ENCODE peak calls at places on chromosomes 4 and X, in ten cellular contexts. Z is psoas muscle, R is AG10803, S is upper lobe of right lung, T is hepatocyte, B is choroid plexus epithelial cell, W is cardiac fibroblast, H is stomach, E is fibroblast of the aortic adventitia, F is foreskin fibroblast. V is an unnamed sample.

GRCh38 chr4:179569549-179569948 is 2127.3 kb upstream of the AGA start:
- DNase-seq in B (no peak), T (no peak), E (no peak), F (no peak), H (no peak), Z (no peak), W (no peak), R (no peak), S (no peak), V (no peak)

GRCh38 chr4:33512397-33512796 is 2731.9 kb downstream of the ARAP2 start:
- DNase-seq in Z (no peak), S (no peak), T (no peak), R (no peak), B (no peak), H (no peak), E (no peak), W (no peak), F (no peak), V (no peak)

GRCh38 chr4:89745708-89746107 is 91.3 kb downstream of the SNCA start:
- DNase-seq in E (no peak), Z (no peak), W (no peak), S (no peak), H (no peak), R (no peak), F (no peak), B (no peak), T (no peak), V (no peak)

GRCh38 chrX:74187211-74187610 is 116.8 kb upstream of the ZCCHC13 start:
- DNase-seq in E (peak; percentile 3), W (no peak), T (no peak), F (no peak), S (no peak), H (no peak), B (peak; percentile 16), R (peak; percentile 26), Z (no peak), V (peak; percentile 2)

GRCh38 chr4:54282837-54283236 is 53.7 kb downstream of the PDGFRA start:
- DNase-seq in S (no peak), E (no peak), T (no peak), R (no peak), W (no peak), H (no peak), Z (no peak), F (no peak), B (no peak), V (no peak)

GRCh38 chrX:24241822-24242648 is 71.8 kb downstream of the SUPT20HL2 start:
- DNase-seq in E (peak; percentile 53), S (no peak), W (peak; percentile 54), Z (no peak), F (peak; percentile 27), B (peak; percentile 55), T (peak; percentile 64), R (peak; percentile 18), H (no peak), V (peak; percentile 22)

GRCh38 chrX:132127748-132128147 is at the start of gene FRMD7:
- DNase-seq in T (no peak), W (no peak), S (no peak), B (peak; percentile 31), F (peak; percentile 2), E (no peak), Z (no peak), H (no peak), R (peak; percentile 4), V (peak; percentile 19)

GRCh38 chr4:78529569-78530209 is 21.9 kb upstream of the ANXA3 start:
- DNase-seq in R (peak; percentile 61), F (peak; percentile 72), Z (no peak), H (no peak), S (no peak), W (peak; percentile 80), B (no peak), E (peak; percentile 58), T (no peak), V (no peak)

GRCh38 chrX:140034916-140035315 is 69.6 kb upstream of the CXorf66 start:
- DNase-seq in E (peak; percentile 8), R (no peak), H (no peak), B (peak; percentile 1), T (no peak), Z (no peak), W (no peak), S (no peak), F (no peak), V (no peak)

GRCh38 chrX:68876731-68877130 is 47.9 kb downstream of the EFNB1 start:
- DNase-seq in T (no peak), F (no peak), Z (no peak), R (no peak), S (no peak), H (no peak), E (no peak), B (no peak), W (no peak), V (no peak)

GRCh38 chr4:66736593-66736992 is 808.7 kb downstream of the CENPC start:
- DNase-seq in E (no peak), H (no peak), F (no peak), Z (no peak), W (no peak), T (no peak), S (no peak), B (no peak), R (no peak), V (no peak)

GRCh38 chr4:123978637-123979036 is 582.0 kb downstream of the SPRY1 start:
- DNase-seq in H (no peak), F (no peak), B (no peak), E (no peak), W (no peak), Z (no peak), R (no peak), S (no peak), T (no peak), V (no peak)

GRCh38 chr4:123977623-123978022 is 581.0 kb downstream of the SPRY1 start:
- DNase-seq in E (no peak), B (no peak), R (no peak), F (no peak), T (peak; percentile 41), W (peak; percentile 33), H (no peak), S (no peak), Z (no peak), V (no peak)

GRCh38 chr4:123974419-123975105 is 578.0 kb downstream of the SPRY1 start:
- DNase-seq in S (no peak), F (peak; percentile 60), E (peak; percentile 49), T (no peak), Z (no peak), H (no peak), W (no peak), R (peak; percentile 57), B (no peak), V (peak; percentile 51)

GRCh38 chr4:123976285-123976684 is 579.7 kb downstream of the SPRY1 start:
- DNase-seq in W (peak; percentile 34), T (no peak), B (peak; percentile 46), R (peak; percentile 44), E (no peak), F (no peak), S (no peak), H (no peak), Z (no peak), V (no peak)

GRCh38 chr4:123976875-123977274 is 580.3 kb downstream of the SPRY1 start:
- DNase-seq in H (no peak), W (no peak), F (no peak), B (no peak), S (no peak), R (no peak), T (no peak), E (no peak), Z (no peak), V (no peak)
- TF ChIP-seq CTCF in H (no peak), W (no peak), F (no peak), B (no peak), S (no peak), R (no peak), T (no peak), E (no peak), Z (no peak), V (no peak)

DNA sequence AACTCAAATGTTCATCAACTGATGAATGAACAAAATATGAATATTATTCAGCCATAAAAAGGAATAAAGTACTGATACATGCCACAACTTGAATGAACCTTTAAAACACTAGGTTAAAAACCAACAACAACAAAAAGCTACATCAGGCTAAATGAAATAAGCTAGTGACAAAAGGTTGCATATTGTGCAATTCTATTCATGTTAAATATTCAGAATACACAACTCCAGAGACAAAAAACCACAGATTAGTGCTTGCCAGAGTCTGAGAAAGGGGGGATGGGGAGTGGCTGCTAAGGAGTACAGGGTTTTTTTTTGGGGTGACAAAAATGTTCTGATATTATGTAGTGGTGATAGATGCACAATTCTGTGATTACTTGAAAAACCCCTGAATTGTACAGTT is 58.5 kb downstream of the HAUS3 start:
- DNase-seq in Z (no peak), T (no peak), F (no peak), W (peak; percentile 25), S (no peak), E (peak; percentile 37), R (peak; percentile 17), H (no peak), B (peak; percentile 26), V (no peak)
- H3K4me3 ChIP-seq in Z (no peak overlapping the region), T (no peak overlapping the region), F (no peak overlapping the region), W (no peak overlapping the region), S (no peak overlapping the region), E (no peak overlapping the region), R (no peak overlapping the region), H (no peak overlapping the region), B (no peak overlapping the region), V (no peak overlapping the region)

GRCh38 chr4:26583865-26584652 is at the start of gene TBC1D19:
- DNase-seq in T (peak; percentile 93), E (peak; percentile 86), F (peak; percentile 95), B (peak; percentile 91), S (peak; percentile 94), R (peak; percentile 86), W (peak; percentile 91), H (peak; percentile 91), Z (peak; percentile 91), V (peak; percentile 65)
- TF ChIP-seq CTCF in T (no peak), E (no peak), F (no peak), B (peak; percentile 17), S (no peak), R (no peak), W (no peak), H (no peak), Z (no peak), V (no peak)

GRCh38 chr4:30825008-30825765 is 105.0 kb downstream of the PCDH7 start:
- DNase-seq in S (no peak), Z (no peak), R (no peak), W (no peak), H (no peak), E (no peak), T (no peak), F (peak; percentile 35), B (peak; percentile 19), V (no peak)

GRCh38 chr4:30818541-30818940 is 98.4 kb downstream of the PCDH7 start:
- DNase-seq in Z (no peak), T (no peak), W (no peak), H (no peak), R (no peak), S (no peak), F (no peak), E (no peak), B (no peak), V (no peak)

GRCh38 chr4:30822911-30823529 is 102.9 kb downstream of the PCDH7 start:
- DNase-seq in H (no peak), E (no peak), B (no peak), W (no peak), S (no peak), T (no peak), F (no peak), R (no peak), Z (no peak), V (no peak)

GRCh38 chr4:30821275-30821674 is 101.1 kb downstream of the PCDH7 start:
- DNase-seq in W (no peak), E (no peak), T (no peak), S (no peak), H (no peak), Z (no peak), F (no peak), R (no peak), B (no peak), V (no peak)

GRCh38 chr4:30821891-30822612 is 101.9 kb downstream of the PCDH7 start:
- DNase-seq in F (peak; percentile 51), E (peak; percentile 22), S (no peak), R (no peak), B (peak; percentile 39), T (no peak), W (no peak), H (no peak), Z (no peak), V (no peak)
- H3K4me3 ChIP-seq in F (no peak overlapping the region), E (no peak overlapping the region), S (no peak overlapping the region), R (no peak overlapping the region), B (no peak overlapping the region), T (no peak overlapping the region), W (no peak overlapping the region), H (no peak overlapping the region), Z (no peak overlapping the region), V (no peak overlapping the region)